ENCODE peak calls at places on chromosomes 12 and 14, in eight cellular contexts. One of them, this sample, is unnamed.

GRCh38 chr14:91249841-91250616 is 5.5 kb upstream of the GPR68 start:
- DNase-seq in AG04450: no peak
- DNase-seq in bronchial epithelial cell: no peak
- DNase-seq in fibroblast of mammary gland: no peak
- DNase-seq in BJ: no peak
- DNase-seq in AG10803: peak; percentile 56
- DNase-seq in tibial artery: no peak
- DNase-seq in breast epithelium: no peak
- DNase-seq in this sample: peak; percentile 86

GRCh38 chr12:65278576-65279386 is at the start of gene MSRB3:
- DNase-seq in fibroblast of mammary gland: peak; percentile 60
- DNase-seq in breast epithelium: peak; percentile 69
- DNase-seq in AG10803: peak; percentile 83
- DNase-seq in BJ: no peak
- DNase-seq in bronchial epithelial cell: peak; percentile 27
- DNase-seq in tibial artery: peak; percentile 69
- DNase-seq in AG04450: peak; percentile 37
- DNase-seq in this sample: peak; percentile 58

GRCh38 chr12:13032164-13032563 is 12.0 kb upstream of the FAM234B start:
- DNase-seq in BJ: no peak
- DNase-seq in breast epithelium: no peak
- DNase-seq in tibial artery: no peak
- DNase-seq in bronchial epithelial cell: no peak
- DNase-seq in AG10803: no peak
- DNase-seq in AG04450: no peak
- DNase-seq in fibroblast of mammary gland: no peak
- DNase-seq in this sample: no peak

GRCh38 chr12:113154351-113154973 is 4.9 kb downstream of the CFAP73 start:
- DNase-seq in AG10803: peak; percentile 20
- DNase-seq in BJ: no peak
- DNase-seq in tibial artery: no peak
- DNase-seq in fibroblast of mammary gland: peak; percentile 12
- DNase-seq in breast epithelium: no peak
- DNase-seq in bronchial epithelial cell: peak; percentile 17
- DNase-seq in AG04450: no peak
- DNase-seq in this sample: no peak

GRCh38 chr14:45128963-45129629 is 5.2 kb downstream of the FKBP3 start:
- DNase-seq in fibroblast of mammary gland: no peak
- DNase-seq in bronchial epithelial cell: no peak
- DNase-seq in tibial artery: no peak
- DNase-seq in AG10803: no peak
- DNase-seq in AG04450: no peak
- DNase-seq in BJ: no peak
- DNase-seq in breast epithelium: no peak
- DNase-seq in this sample: no peak

GRCh38 chr12:131380961-131381705 is 329.8 kb upstream of the SFSWAP start:
- DNase-seq in tibial artery: no peak
- DNase-seq in AG10803: no peak
- DNase-seq in fibroblast of mammary gland: no peak
- DNase-seq in bronchial epithelial cell: no peak
- DNase-seq in BJ: no peak
- DNase-seq in AG04450: no peak
- DNase-seq in breast epithelium: no peak
- DNase-seq in this sample: no peak

GRCh38 chr14:100874411-100875091 is 29.0 kb downstream of the RTL1 start:
- DNase-seq in breast epithelium: no peak
- DNase-seq in AG04450: no peak
- DNase-seq in fibroblast of mammary gland: no peak
- DNase-seq in tibial artery: no peak
- DNase-seq in BJ: no peak
- DNase-seq in AG10803: no peak
- DNase-seq in bronchial epithelial cell: no peak
- DNase-seq in this sample: no peak

GRCh38 chr14:87073880-87074570 is 919.0 kb downstream of the GALC start:
- DNase-seq in AG04450: no peak
- DNase-seq in bronchial epithelial cell: no peak
- DNase-seq in BJ: no peak
- DNase-seq in AG10803: no peak
- DNase-seq in breast epithelium: no peak
- DNase-seq in tibial artery: no peak
- DNase-seq in fibroblast of mammary gland: no peak
- DNase-seq in this sample: no peak

GRCh38 chr14:84686550-84686949 is 843.4 kb upstream of the FLRT2 start:
- DNase-seq in AG10803: no peak
- DNase-seq in fibroblast of mammary gland: no peak
- DNase-seq in AG04450: no peak
- DNase-seq in BJ: no peak
- DNase-seq in tibial artery: no peak
- DNase-seq in bronchial epithelial cell: peak; percentile 20
- DNase-seq in breast epithelium: no peak
- DNase-seq in this sample: no peak

GRCh38 chr12:113239288-113239771 is 18.1 kb downstream of the TPCN1 start:
- DNase-seq in tibial artery: peak; percentile 66
- DNase-seq in AG10803: no peak
- DNase-seq in fibroblast of mammary gland: no peak
- DNase-seq in breast epithelium: no peak
- DNase-seq in AG04450: no peak
- DNase-seq in BJ: no peak
- DNase-seq in bronchial epithelial cell: no peak
- DNase-seq in this sample: no peak

GRCh38 chr14:68450391-68451120 is 342.3 kb downstream of the ZFP36L1 start:
- DNase-seq in bronchial epithelial cell: no peak
- DNase-seq in AG04450: no peak
- DNase-seq in breast epithelium: no peak
- DNase-seq in tibial artery: no peak
- DNase-seq in fibroblast of mammary gland: no peak
- DNase-seq in BJ: no peak
- DNase-seq in AG10803: peak; percentile 48
- DNase-seq in this sample: no peak

GRCh38 chr12:57759360-57759980 is 4.6 kb downstream of the MARCHF9 start:
- DNase-seq in AG04450: no peak
- DNase-seq in fibroblast of mammary gland: no peak
- DNase-seq in breast epithelium: no peak
- DNase-seq in BJ: no peak
- DNase-seq in bronchial epithelial cell: peak; percentile 59
- DNase-seq in tibial artery: no peak
- DNase-seq in AG10803: no peak
- DNase-seq in this sample: no peak

GRCh38 chr14:66395300-66395699 is 90.9 kb upstream of the CCDC196 start:
- DNase-seq in fibroblast of mammary gland: no peak
- DNase-seq in bronchial epithelial cell: peak; percentile 40
- DNase-seq in BJ: no peak
- DNase-seq in tibial artery: no peak
- DNase-seq in AG04450: no peak
- DNase-seq in AG10803: no peak
- DNase-seq in breast epithelium: no peak
- DNase-seq in this sample: peak; percentile 33

GRCh38 chr12:42086021-42086420 is 58.7 kb downstream of the GXYLT1 start:
- DNase-seq in BJ: no peak
- DNase-seq in breast epithelium: no peak
- DNase-seq in AG10803: peak; percentile 36
- DNase-seq in tibial artery: no peak
- DNase-seq in AG04450: peak; percentile 18
- DNase-seq in bronchial epithelial cell: no peak
- DNase-seq in fibroblast of mammary gland: peak; percentile 31
- DNase-seq in this sample: no peak

GRCh38 chr12:11500222-11500860 is 105.0 kb upstream of the PRB2 start:
- DNase-seq in AG04450: peak; percentile 15
- DNase-seq in bronchial epithelial cell: peak; percentile 48
- DNase-seq in tibial artery: peak; percentile 66
- DNase-seq in AG10803: peak; percentile 46
- DNase-seq in breast epithelium: peak; percentile 65
- DNase-seq in fibroblast of mammary gland: peak; percentile 54
- DNase-seq in BJ: no peak
- DNase-seq in this sample: peak; percentile 61

GRCh38 chr12:12376636-12377448 is 20.0 kb downstream of the BORCS5 start:
- DNase-seq in breast epithelium: no peak
- DNase-seq in bronchial epithelial cell: peak; percentile 77
- DNase-seq in BJ: no peak
- DNase-seq in fibroblast of mammary gland: peak; percentile 85
- DNase-seq in AG04450: peak; percentile 60
- DNase-seq in tibial artery: no peak
- DNase-seq in AG10803: peak; percentile 81
- DNase-seq in this sample: peak; percentile 57

GRCh38 chr14:28754209-28754985 is 12.2 kb upstream of the FOXG1 start:
- DNase-seq in BJ: no peak
- DNase-seq in AG04450: no peak
- DNase-seq in fibroblast of mammary gland: peak; percentile 64
- DNase-seq in AG10803: peak; percentile 42
- DNase-seq in bronchial epithelial cell: peak; percentile 44
- DNase-seq in tibial artery: no peak
- DNase-seq in breast epithelium: no peak
- DNase-seq in this sample: no peak

DNA sequence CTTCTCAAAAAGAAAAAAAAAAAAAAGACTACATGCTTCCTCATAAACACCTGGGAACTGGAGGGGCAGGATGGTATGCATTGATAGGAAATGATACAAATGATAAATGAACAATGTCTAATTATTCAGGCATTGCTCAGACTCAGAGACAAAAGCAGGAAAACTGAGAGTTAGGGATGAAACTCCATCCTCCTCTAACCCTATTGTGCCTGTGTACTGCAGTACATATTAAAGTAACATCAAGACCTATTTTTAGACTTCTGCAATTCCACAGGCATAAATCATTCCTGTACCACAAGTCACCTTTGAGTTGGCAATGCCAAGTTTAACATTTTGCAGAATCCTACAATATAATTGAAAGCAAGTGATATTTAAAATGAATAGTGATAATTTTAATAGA is 156.5 kb upstream of the USP15 start:
- DNase-seq in bronchial epithelial cell: peak; percentile 27
- DNase-seq in AG04450: no peak
- DNase-seq in AG10803: no peak
- DNase-seq in BJ: no peak
- DNase-seq in breast epithelium: no peak
- DNase-seq in tibial artery: no peak
- DNase-seq in fibroblast of mammary gland: no peak
- DNase-seq in this sample: no peak
- TF ChIP-seq CTCF in bronchial epithelial cell: no peak
- TF ChIP-seq CTCF in AG04450: no peak
- TF ChIP-seq CTCF in AG10803: no peak
- TF ChIP-seq CTCF in BJ: no peak
- TF ChIP-seq CTCF in breast epithelium: no peak
- TF ChIP-seq CTCF in tibial artery: no peak
- TF ChIP-seq CTCF in fibroblast of mammary gland: no peak
- TF ChIP-seq CTCF in this sample: no peak

GRCh38 chr12:116381744-116382455 is 104.4 kb upstream of the MED13L start:
- DNase-seq in bronchial epithelial cell: peak; percentile 56
- DNase-seq in BJ: peak; percentile 93
- DNase-seq in breast epithelium: no peak
- DNase-seq in AG10803: peak; percentile 98
- DNase-seq in fibroblast of mammary gland: peak; percentile 98
- DNase-seq in AG04450: peak; percentile 95
- DNase-seq in tibial artery: no peak
- DNase-seq in this sample: no peak
- H3K4me3 ChIP-seq in bronchial epithelial cell: no peak overlapping the region
- H3K4me3 ChIP-seq in BJ: peak overlapping the region; percentile 15
- H3K4me3 ChIP-seq in breast epithelium: peak overlapping the region; percentile 35
- H3K4me3 ChIP-seq in AG10803: peak overlapping the region; percentile 47
- H3K4me3 ChIP-seq in fibroblast of mammary gland: peak overlapping the region; percentile 22
- H3K4me3 ChIP-seq in AG04450: peak overlapping the region; percentile 43
- H3K4me3 ChIP-seq in tibial artery: no peak overlapping the region
- H3K4me3 ChIP-seq in this sample: no peak overlapping the region

GRCh38 chr14:71011479-71011878 is 104.2 kb downstream of the PCNX1 start:
- DNase-seq in fibroblast of mammary gland: no peak
- DNase-seq in bronchial epithelial cell: no peak
- DNase-seq in AG10803: no peak
- DNase-seq in tibial artery: no peak
- DNase-seq in AG04450: no peak
- DNase-seq in breast epithelium: no peak
- DNase-seq in BJ: no peak
- DNase-seq in this sample: no peak
- TF ChIP-seq CTCF in fibroblast of mammary gland: peak; percentile 17
- TF ChIP-seq CTCF in bronchial epithelial cell: no peak
- TF ChIP-seq CTCF in AG10803: peak; percentile 20
- TF ChIP-seq CTCF in tibial artery: no peak
- TF ChIP-seq CTCF in AG04450: peak; percentile 42
- TF ChIP-seq CTCF in breast epithelium: no peak
- TF ChIP-seq CTCF in BJ: peak; percentile 33
- TF ChIP-seq CTCF in this sample: no peak

GRCh38 chr12:27209257-27209910 is 34.7 kb upstream of the STK38L start:
- DNase-seq in AG04450: no peak
- DNase-seq in bronchial epithelial cell: no peak
- DNase-seq in breast epithelium: no peak
- DNase-seq in AG10803: no peak
- DNase-seq in tibial artery: no peak
- DNase-seq in BJ: no peak
- DNase-seq in fibroblast of mammary gland: no peak
- DNase-seq in this sample: no peak

GRCh38 chr12:27206801-27207502 is 37.1 kb upstream of the STK38L start:
- DNase-seq in bronchial epithelial cell: no peak
- DNase-seq in AG10803: no peak
- DNase-seq in breast epithelium: no peak
- DNase-seq in fibroblast of mammary gland: no peak
- DNase-seq in tibial artery: no peak
- DNase-seq in AG04450: no peak
- DNase-seq in BJ: no peak
- DNase-seq in this sample: no peak

GRCh38 chr12:27210187-27210586 is 33.9 kb upstream of the STK38L start:
- DNase-seq in AG04450: no peak
- DNase-seq in fibroblast of mammary gland: no peak
- DNase-seq in breast epithelium: no peak
- DNase-seq in BJ: no peak
- DNase-seq in bronchial epithelial cell: no peak
- DNase-seq in AG10803: no peak
- DNase-seq in tibial artery: no peak
- DNase-seq in this sample: no peak

GRCh38 chr12:27208414-27208750 is 35.7 kb upstream of the STK38L start:
- DNase-seq in tibial artery: no peak
- DNase-seq in fibroblast of mammary gland: no peak
- DNase-seq in AG10803: no peak
- DNase-seq in breast epithelium: no peak
- DNase-seq in bronchial epithelial cell: no peak
- DNase-seq in AG04450: no peak
- DNase-seq in BJ: no peak
- DNase-seq in this sample: no peak

GRCh38 chr12:27207626-27208413 is 36.3 kb upstream of the STK38L start:
- DNase-seq in AG04450: no peak
- DNase-seq in breast epithelium: no peak
- DNase-seq in bronchial epithelial cell: peak; percentile 54
- DNase-seq in BJ: no peak
- DNase-seq in tibial artery: no peak
- DNase-seq in fibroblast of mammary gland: peak; percentile 42
- DNase-seq in AG10803: peak; percentile 41
- DNase-seq in this sample: peak; percentile 78
- H3K4me3 ChIP-seq in AG04450: no peak overlapping the region
- H3K4me3 ChIP-seq in breast epithelium: no peak overlapping the region
- H3K4me3 ChIP-seq in bronchial epithelial cell: no peak overlapping the region
- H3K4me3 ChIP-seq in BJ: no peak overlapping the region
- H3K4me3 ChIP-seq in tibial artery: no peak overlapping the region
- H3K4me3 ChIP-seq in fibroblast of mammary gland: no peak overlapping the region
- H3K4me3 ChIP-seq in AG10803: no peak overlapping the region
- H3K4me3 ChIP-seq in this sample: peak overlapping the region; percentile 20

GRCh38 chr12:44000309-44000952 is 164.6 kb downstream of the TMEM117 start:
- DNase-seq in AG10803: peak; percentile 55
- DNase-seq in BJ: no peak
- DNase-seq in bronchial epithelial cell: peak; percentile 78
- DNase-seq in breast epithelium: no peak
- DNase-seq in fibroblast of mammary gland: peak; percentile 63
- DNase-seq in tibial artery: no peak
- DNase-seq in AG04450: peak; percentile 6
- DNase-seq in this sample: no peak
- TF ChIP-seq CTCF in AG10803: peak; percentile 70
- TF ChIP-seq CTCF in BJ: peak; percentile 71
- TF ChIP-seq CTCF in bronchial epithelial cell: peak; percentile 90
- TF ChIP-seq CTCF in breast epithelium: no peak
- TF ChIP-seq CTCF in fibroblast of mammary gland: peak; percentile 72
- TF ChIP-seq CTCF in tibial artery: no peak
- TF ChIP-seq CTCF in AG04450: peak; percentile 63
- TF ChIP-seq CTCF in this sample: peak; percentile 84

GRCh38 chr12:105357162-105357691 is 26.7 kb downstream of the C12orf75 start:
- DNase-seq in bronchial epithelial cell: peak; percentile 40
- DNase-seq in AG10803: no peak
- DNase-seq in tibial artery: no peak
- DNase-seq in BJ: no peak
- DNase-seq in AG04450: no peak
- DNase-seq in fibroblast of mammary gland: peak; percentile 30
- DNase-seq in breast epithelium: no peak
- DNase-seq in this sample: peak; percentile 53
- H3K4me3 ChIP-seq in bronchial epithelial cell: no peak overlapping the region
- H3K4me3 ChIP-seq in AG10803: no peak overlapping the region
- H3K4me3 ChIP-seq in tibial artery: no peak overlapping the region
- H3K4me3 ChIP-seq in BJ: no peak overlapping the region
- H3K4me3 ChIP-seq in AG04450: no peak overlapping the region
- H3K4me3 ChIP-seq in fibroblast of mammary gland: no peak overlapping the region
- H3K4me3 ChIP-seq in breast epithelium: no peak overlapping the region
- H3K4me3 ChIP-seq in this sample: peak overlapping the region; percentile 44